ENCODE peak calls at places on chromosomes 1 and 21, in five cellular contexts. P, U, C, K and B are unnamed samples.

GRCh38 chr1:197367631-197368030 is 99.6 kb downstream of the CRB1 start:
- DNase-seq in P (no peak), U (no peak), C (no peak), K (no peak), B (no peak)

GRCh38 chr1:113929750-113930498 is 800 bp downstream of the HIPK1 start:
- DNase-seq in P (peak; percentile 92), U (peak; percentile 67), C (peak; percentile 68), K (peak; percentile 49), B (peak; percentile 54)

GRCh38 chr1:62426238-62426637 is 10.6 kb upstream of the USP1 start:
- DNase-seq in P (no peak), U (no peak), C (no peak), K (no peak), B (no peak)

GRCh38 chr1:203906932-203907331 is 45.5 kb downstream of the SNRPE start:
- DNase-seq in P (no peak), U (no peak), C (no peak), K (no peak), B (no peak)

GRCh38 chr1:152190589-152190988 is 31.6 kb upstream of the RPTN start:
- DNase-seq in P (no peak), U (no peak), C (no peak), K (no peak), B (no peak)

GRCh38 chr1:33886452-33886851 is 22.6 kb downstream of the HMGB4 start:
- DNase-seq in P (no peak), U (no peak), C (no peak), K (no peak), B (no peak)

GRCh38 chr1:151211972-151212705 is 13.8 kb downstream of the PIP5K1A start:
- DNase-seq in P (no peak), U (no peak), C (no peak), K (no peak), B (no peak)

GRCh38 chr1:107450899-107451664 is 310.2 kb downstream of the NTNG1 start:
- DNase-seq in P (no peak), U (no peak), C (no peak), K (no peak), B (no peak)

GRCh38 chr1:234089396-234089795 is 184.9 kb downstream of the SLC35F3 start:
- DNase-seq in P (no peak), U (no peak), C (no peak), K (no peak), B (no peak)

GRCh38 chr1:201711811-201712210 is 117.1 kb upstream of the IPO9 start:
- DNase-seq in P (no peak), U (no peak), C (no peak), K (no peak), B (no peak)

GRCh38 chr1:28781305-28781704 is 30.7 kb upstream of the OPRD1 start:
- DNase-seq in P (no peak), U (no peak), C (no peak), K (no peak), B (no peak)

GRCh38 chr1:231037585-231038517 is 2.2 kb downstream of the FAM89A start:
- DNase-seq in P (no peak), U (no peak), C (no peak), K (no peak), B (no peak)

GRCh38 chr21:29580886-29581285 is 282.2 kb downstream of the BACH1 start:
- DNase-seq in P (no peak), U (no peak), C (no peak), K (no peak), B (peak; percentile 8)

GRCh38 chr1:171480035-171480434 is 5.3 kb upstream of the PRRC2C start:
- DNase-seq in P (no peak), U (no peak), C (no peak), K (no peak), B (no peak)

GRCh38 chr1:206713910-206714312 is 29.2 kb downstream of the MAPKAPK2 start:
- DNase-seq in P (no peak), U (no peak), C (no peak), K (no peak), B (no peak)

GRCh38 chr1:189150624-189151023 is 1327.0 kb downstream of the BRINP3 start:
- DNase-seq in P (no peak), U (no peak), C (no peak), K (no peak), B (no peak)

GRCh38 chr1:92910081-92910480 is 51.2 kb downstream of the DIPK1A start:
- DNase-seq in P (no peak), U (no peak), C (no peak), K (no peak), B (no peak)

DNA sequence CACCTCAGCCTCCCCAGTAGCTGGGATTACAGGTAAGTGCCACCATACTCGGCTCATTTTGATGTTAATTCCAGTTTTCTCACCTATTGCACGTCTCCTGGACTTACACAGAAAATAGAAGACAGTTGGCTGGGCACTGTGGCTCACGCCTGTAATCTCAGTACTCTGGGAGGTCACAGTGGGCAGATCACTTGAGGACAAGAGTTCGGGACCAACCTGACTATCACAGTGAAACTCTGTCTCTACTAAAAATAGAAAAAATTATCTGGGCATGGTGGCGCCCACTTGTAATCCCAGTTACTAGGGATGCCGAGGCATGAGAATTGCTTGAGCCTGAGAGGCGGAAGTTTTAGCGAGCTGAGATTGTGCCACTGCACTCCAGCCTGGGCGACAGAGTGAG is 44.1 kb downstream of the DYRK1A start:
- DNase-seq in P (no peak), U (no peak), C (no peak), K (no peak), B (no peak)
- H3K27ac ChIP-seq in P (no peak overlapping the region), U (no peak overlapping the region), C (no peak overlapping the region), K (no peak overlapping the region), B (no peak overlapping the region)

GRCh38 chr1:149987297-149987595 is 23.3 kb downstream of the OTUD7B start:
- DNase-seq in P (no peak), U (no peak), C (no peak), K (no peak), B (no peak)
- H3K27me3 ChIP-seq in P (no peaks in the 10 kb centered on the region), U (peaks cover 96% of the 10 kb centered on the region), C (no peaks in the 10 kb centered on the region), K (no peaks in the 10 kb centered on the region), B (no peaks in the 10 kb centered on the region)

GRCh38 chr1:53752281-53752680 is 13.3 kb upstream of the GLIS1 start:
- DNase-seq in P (no peak), U (no peak), C (no peak), K (no peak), B (no peak)
- H3K27ac ChIP-seq in P (no peak overlapping the region), U (no peak overlapping the region), C (no peak overlapping the region), K (no peak overlapping the region), B (no peak overlapping the region)

DNA sequence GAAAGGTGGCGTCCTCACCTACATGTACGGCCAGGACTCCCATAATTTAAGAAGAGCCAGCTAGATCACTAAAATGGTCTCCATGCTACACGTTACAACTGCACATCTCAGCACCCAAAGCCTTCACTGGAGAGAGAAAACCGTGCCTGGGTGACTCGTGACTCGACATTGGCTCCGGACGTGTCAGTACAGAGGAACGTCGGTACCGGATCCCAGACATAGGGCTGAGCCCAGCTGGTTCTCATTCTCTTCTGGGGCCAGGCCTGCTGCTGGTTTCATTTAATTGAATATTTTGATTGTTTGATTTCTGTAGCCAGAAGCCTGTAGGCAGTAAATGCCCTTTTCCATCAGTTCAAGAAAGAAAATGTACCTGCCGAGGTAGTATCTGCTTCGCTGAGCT is 93.1 kb downstream of the HHIPL2 start:
- DNase-seq in P (no peak), U (no peak), C (no peak), K (peak; percentile 47), B (no peak)
- H3K27me3 ChIP-seq in P (no peaks in the 10 kb centered on the region), U (no peaks in the 10 kb centered on the region), C (no peaks in the 10 kb centered on the region), K (no peaks in the 10 kb centered on the region), B (no peaks in the 10 kb centered on the region)

DNA sequence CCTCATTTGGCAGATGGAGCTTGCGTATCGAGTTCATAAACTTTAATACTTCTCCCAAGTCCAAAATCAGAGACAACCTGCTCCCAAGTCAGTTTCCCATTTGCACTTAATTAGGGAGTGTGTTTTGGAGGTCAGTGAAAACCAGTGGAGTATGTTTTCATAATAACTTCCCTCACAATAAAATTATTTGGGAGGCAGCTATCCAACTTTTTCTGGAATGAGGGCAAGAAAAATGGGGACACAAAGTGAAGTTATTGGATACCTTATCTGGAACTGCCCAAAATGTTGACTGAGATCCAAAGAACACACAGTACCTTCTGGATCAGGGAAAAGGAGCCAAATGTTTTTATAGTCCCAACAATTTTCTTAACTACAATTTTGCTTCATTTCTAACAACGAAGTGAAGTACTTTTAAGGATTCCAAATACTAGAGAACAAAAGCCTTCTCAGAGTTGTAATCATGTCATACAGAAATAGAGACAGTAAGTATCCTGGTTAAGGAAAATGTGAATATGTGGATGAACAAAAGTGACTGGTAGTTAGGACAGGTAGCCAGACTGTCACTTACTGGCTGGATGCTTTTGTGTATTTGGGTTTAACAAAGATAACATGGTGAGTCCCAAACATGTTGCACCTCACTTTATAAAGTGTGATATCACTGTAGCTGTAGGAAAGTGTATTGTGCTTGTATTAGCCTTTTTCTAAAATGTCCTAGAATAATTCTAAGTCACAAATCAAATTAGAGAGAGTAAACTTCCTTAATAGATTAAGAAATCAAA is 325.0 kb downstream of the HLX start:
- DNase-seq in P (no peak), U (no peak), C (no peak), K (no peak), B (no peak)
- H3K27ac ChIP-seq in P (no peak overlapping the region), U (no peak overlapping the region), C (no peak overlapping the region), K (peak overlapping the region; percentile 30), B (no peak overlapping the region)

DNA sequence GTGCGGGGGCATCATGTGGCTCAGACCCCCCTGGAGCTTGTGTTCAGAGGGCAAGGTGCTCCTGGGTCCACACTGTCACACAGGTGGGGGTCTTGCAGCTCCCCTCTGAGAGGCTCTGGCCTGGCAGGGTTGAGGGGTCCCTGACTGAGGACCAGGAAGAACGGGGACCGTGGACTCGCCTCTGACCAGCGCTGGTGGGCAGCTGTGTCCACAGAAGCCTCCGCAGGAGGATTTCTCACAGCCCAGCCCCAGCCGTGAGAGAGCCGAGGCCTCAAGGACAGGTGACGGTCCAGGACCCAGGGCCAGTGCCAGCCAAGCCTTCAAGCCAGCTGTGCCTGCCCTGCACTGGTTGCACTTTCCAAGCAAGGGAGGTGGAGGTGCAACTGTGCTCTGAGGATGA is 63.5 kb upstream of the TTC34 start:
- DNase-seq in P (no peak), U (no peak), C (no peak), K (no peak), B (no peak)
- H3K27me3 ChIP-seq in P (no peaks in the 10 kb centered on the region), U (peaks cover 91% of the 10 kb centered on the region), C (no peaks in the 10 kb centered on the region), K (peaks cover 23% of the 10 kb centered on the region), B (no peaks in the 10 kb centered on the region)

GRCh38 chr1:167427843-167428242 is 90.5 kb downstream of the CD247 start:
- DNase-seq in P (no peak), U (no peak), C (no peak), K (no peak), B (no peak)

GRCh38 chr1:167429612-167430011 is 88.7 kb downstream of the CD247 start:
- DNase-seq in P (no peak), U (no peak), C (no peak), K (no peak), B (no peak)

GRCh38 chr1:167430134-167430848 is 88.0 kb downstream of the CD247 start:
- DNase-seq in P (no peak), U (peak; percentile 25), C (no peak), K (no peak), B (no peak)

GRCh38 chr1:167426716-167427115 is 91.6 kb downstream of the CD247 start:
- DNase-seq in P (no peak), U (no peak), C (no peak), K (no peak), B (no peak)

GRCh38 chr1:167428418-167428817 is 89.9 kb downstream of the CD247 start:
- DNase-seq in P (no peak), U (no peak), C (no peak), K (no peak), B (no peak)
- H3K27ac ChIP-seq in P (peak overlapping the region; percentile 18), U (no peak overlapping the region), C (no peak overlapping the region), K (no peak overlapping the region), B (no peak overlapping the region)